ENCODE peak calls at places on chromosomes 3 and 15, in four cellular contexts. Y is GM06990; O is A172; K is stimulated activated CD4-positive, alpha-beta T cell treated with anti-CD3 and anti-CD28 coated beads, Interleukin-1b, Interleukin-23, amount 100 ng/mL, for 48 hours. V is an unnamed sample.

GRCh38 chr3:24387493-24387892 is 107.2 kb downstream of the THRB start:
- DNase-seq in Y (no peak), K (no peak), O (no peak), V (no peak)

GRCh38 chr3:117553461-117553860 is 843.9 kb downstream of the TUSC7 start:
- DNase-seq in O (no peak), Y (peak), K (no peak), V (no peak)

GRCh38 chr3:109114746-109115145 is 3.2 kb downstream of the MORC1 start:
- DNase-seq in O (no peak), K (no peak), Y (no peak), V (no peak)

GRCh38 chr3:178475062-178475461 is 61.2 kb upstream of the KCNMB2 start:
- DNase-seq in K (no peak), Y (no peak), O (no peak), V (no peak)

GRCh38 chr3:86965180-86965579 is 25.8 kb downstream of the VGLL3 start:
- DNase-seq in Y (no peak), K (no peak), O (no peak), V (no peak)

GRCh38 chr3:112815981-112816380 is 30.7 kb downstream of the CD200R1L start:
- DNase-seq in Y (no peak), K (no peak), O (no peak), V (no peak)

GRCh38 chr3:113498221-113499005 is 16.5 kb downstream of the SPICE1 start:
- DNase-seq in Y (no peak), K (no peak), O (no peak), V (no peak)

GRCh38 chr3:179729981-179730380 is 77.1 kb downstream of the USP13 start:
- DNase-seq in K (no peak), Y (no peak), O (no peak), V (no peak)

GRCh38 chr15:60582370-60583036 is 103.6 kb upstream of the ICE2 start:
- DNase-seq in Y (no peak), O (no peak), K (peak), V (peak)

GRCh38 chr3:197308591-197308990 is 10.2 kb upstream of the DLG1 start:
- DNase-seq in O (peak), Y (no peak), K (no peak), V (no peak)

GRCh38 chr3:197042539-197042938 is 12.9 kb upstream of the MELTF start:
- DNase-seq in O (no peak), K (no peak), Y (no peak), V (no peak)

GRCh38 chr15:88480981-88481380 is 13.5 kb downstream of the MRPS11 start:
- DNase-seq in K (no peak), Y (no peak), O (no peak), V (no peak)